ENCODE peak calls at places on chromosome 7, in eight cellular contexts. K is lower leg skin, Z is upper lobe of left lung, G is HFF-Myc, N is uterus, I is cardiac fibroblast, U is brain microvascular endothelial cell, A is Peyer's patch. H is an unnamed sample.

GRCh38 chr7:98223898-98224700 is 12.9 kb downstream of the BHLHA15 start:
- DNase-seq in I (no peak), G (no peak), Z (no peak), K (no peak), A (no peak), N (no peak), U (no peak), H (no peak)

GRCh38 chr7:66500087-66500486 is 128.6 kb upstream of the KCTD7 start:
- DNase-seq in U (no peak), I (no peak), G (no peak), N (no peak), K (no peak), A (no peak), Z (no peak), H (peak)

GRCh38 chr7:131072505-131073091 is 255.1 kb upstream of the MKLN1 start:
- DNase-seq in I (peak), G (no peak), Z (no peak), A (no peak), U (no peak), K (no peak), N (no peak), H (peak)

GRCh38 chr7:116571037-116571436 is 46.2 kb downstream of the CAV1 start:
- DNase-seq in N (no peak), U (peak), I (peak), Z (no peak), G (no peak), A (no peak), K (no peak), H (peak)

GRCh38 chr7:97305589-97305988 is 188.1 kb downstream of the SDHAF3 start:
- DNase-seq in U (no peak), N (no peak), Z (no peak), I (no peak), K (no peak), A (no peak), G (no peak), H (no peak)

GRCh38 chr7:7977774-7978173 is 9.2 kb downstream of the GLCCI1 start:
- DNase-seq in N (no peak), A (no peak), U (peak), Z (no peak), G (no peak), K (no peak), I (peak), H (no peak)

GRCh38 chr7:2476298-2476697 is at the start of gene GRIFIN:
- DNase-seq in U (no peak), G (no peak), N (no peak), Z (no peak), K (no peak), I (no peak), A (no peak), H (no peak)

GRCh38 chr7:152527610-152528032 is 91.8 kb upstream of the KMT2C start:
- DNase-seq in N (peak), U (no peak), Z (no peak), G (no peak), A (no peak), K (no peak), I (no peak), H (peak)

GRCh38 chr7:55017841-55018240 is 976 bp upstream of the EGFR start:
- DNase-seq in A (no peak), Z (no peak), I (no peak), K (no peak), G (no peak), N (no peak), U (no peak), H (no peak)

GRCh38 chr7:36264123-36264916 is 111.3 kb downstream of the EEPD1 start:
- DNase-seq in A (no peak), K (no peak), N (no peak), Z (no peak), G (no peak), U (no peak), I (no peak), H (peak)

GRCh38 chr7:150993511-150993910 is 2.7 kb downstream of the NOS3 start:
- DNase-seq in N (no peak), G (no peak), K (no peak), U (no peak), Z (no peak), I (no peak), A (no peak), H (no peak)

GRCh38 chr7:70325509-70326101 is 727.3 kb downstream of the AUTS2 start:
- DNase-seq in I (no peak), G (peak), Z (no peak), N (peak), A (no peak), U (peak), K (peak), H (peak)

GRCh38 chr7:26690135-26690534 is 174.3 kb downstream of the SKAP2 start:
- DNase-seq in G (no peak), N (no peak), K (no peak), Z (no peak), I (no peak), U (no peak), A (no peak), H (no peak)

GRCh38 chr7:19754521-19755116 is 18.8 kb downstream of the TMEM196 start:
- DNase-seq in N (no peak), K (no peak), Z (no peak), I (peak), U (peak), A (no peak), G (peak), H (peak)

GRCh38 chr7:1160665-1161010 is 642 bp upstream of the ZFAND2A start:
- DNase-seq in I (no peak), G (no peak), K (no peak), Z (no peak), U (no peak), N (no peak), A (no peak), H (peak)

GRCh38 chr7:104240400-104240799 is 32.6 kb upstream of the ORC5 start:
- DNase-seq in U (no peak), K (no peak), G (no peak), A (no peak), I (no peak), Z (no peak), N (no peak), H (no peak)

GRCh38 chr7:50560865-50561351 is 4.3 kb downstream of the DDC start:
- DNase-seq in K (no peak), A (no peak), I (no peak), G (no peak), U (no peak), N (no peak), Z (no peak), H (no peak)

GRCh38 chr7:1514993-1515392 is 10.8 kb upstream of the INTS1 start:
- DNase-seq in N (no peak), A (no peak), Z (no peak), U (no peak), I (peak), G (no peak), K (no peak), H (no peak)

GRCh38 chr7:44685723-44686122 is 62.9 kb upstream of the ZMIZ2 start:
- DNase-seq in N (no peak), U (no peak), I (no peak), A (no peak), Z (no peak), G (no peak), K (no peak), H (no peak)

GRCh38 chr7:434891-435486 is 84.7 kb downstream of the PDGFA start:
- DNase-seq in Z (peak), I (no peak), U (no peak), N (no peak), A (no peak), G (no peak), K (no peak), H (no peak)

GRCh38 chr7:137142376-137142775 is 201.2 kb downstream of the PTN start:
- DNase-seq in K (no peak), N (no peak), U (no peak), Z (no peak), G (no peak), I (peak), A (no peak), H (peak)

GRCh38 chr7:22296916-22297315 is 60.0 kb downstream of the RAPGEF5 start:
- DNase-seq in K (no peak), U (no peak), A (no peak), N (no peak), I (peak), Z (no peak), G (no peak), H (no peak)

GRCh38 chr7:128497405-128497804 is 20.9 kb downstream of the METTL2B start:
- DNase-seq in G (no peak), K (no peak), Z (no peak), N (no peak), U (no peak), A (no peak), I (no peak), H (no peak)

GRCh38 chr7:143965280-143965679 is 10.6 kb downstream of the OR2F1 start:
- DNase-seq in G (no peak), Z (no peak), I (peak), K (no peak), U (peak), N (no peak), A (no peak), H (no peak)

GRCh38 chr7:2237109-2237602 is 4.4 kb upstream of the MAD1L1 start:
- DNase-seq in G (no peak), Z (no peak), N (no peak), I (no peak), K (no peak), U (no peak), A (peak), H (no peak)

GRCh38 chr7:131664570-131664969 is 108.1 kb upstream of the PODXL start:
- DNase-seq in U (no peak), I (no peak), K (no peak), Z (no peak), N (no peak), G (no peak), A (no peak), H (no peak)

GRCh38 chr7:90579181-90579688 is 16.9 kb upstream of the CDK14 start:
- DNase-seq in G (no peak), U (peak), N (no peak), I (peak), Z (no peak), A (no peak), K (no peak), H (peak)

GRCh38 chr7:20359397-20359963 is 28.8 kb downstream of the ITGB8 start:
- DNase-seq in K (no peak), G (no peak), N (no peak), U (no peak), I (peak), A (no peak), Z (no peak), H (no peak)

GRCh38 chr7:138701312-138701923 is at the start of gene SVOPL:
- DNase-seq in A (no peak), U (no peak), Z (no peak), N (no peak), G (no peak), I (no peak), K (peak), H (no peak)

GRCh38 chr7:28144266-28144665 is 36.3 kb downstream of the JAZF1 start:
- DNase-seq in U (no peak), K (no peak), N (no peak), A (no peak), G (no peak), Z (no peak), I (no peak), H (no peak)

GRCh38 chr7:116464375-116464774 is 35.2 kb upstream of the CAV2 start:
- DNase-seq in Z (no peak), I (peak), K (no peak), U (no peak), N (no peak), G (no peak), A (no peak), H (no peak)

DNA sequence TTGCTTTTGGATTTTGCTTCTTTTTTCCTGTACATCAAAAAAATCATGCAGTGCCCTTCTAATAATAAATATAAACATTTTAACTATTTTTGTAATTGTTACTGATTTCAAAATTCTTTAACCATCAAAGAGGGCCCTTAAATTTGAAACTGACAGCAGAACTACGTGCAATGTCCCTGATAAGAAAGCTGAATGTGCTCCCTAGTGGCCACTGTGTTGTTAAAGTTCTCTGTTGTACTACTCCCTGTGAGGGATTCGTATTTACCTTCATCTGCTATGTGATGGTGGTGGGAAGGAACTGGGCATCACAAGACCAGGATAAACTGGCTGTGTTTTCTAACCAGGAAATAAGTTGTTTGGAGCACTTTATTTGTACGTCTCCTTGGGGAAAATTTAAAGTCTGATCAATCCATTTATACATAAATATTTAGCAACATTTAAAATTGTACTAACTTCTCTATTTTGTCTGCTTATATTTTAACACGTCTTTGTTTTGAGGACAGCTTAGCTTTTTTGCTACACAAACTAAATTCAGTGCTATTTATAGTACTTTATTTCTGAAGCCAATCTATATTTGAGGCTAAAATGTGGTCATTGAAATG is 322.4 kb downstream of the HGF start:
- DNase-seq in N (no peak), K (no peak), U (peak), I (peak), Z (no peak), G (peak), A (no peak), H (peak)
- TF ChIP-seq CTCF in N (peak), K (no peak), U (peak), I (peak), Z (no peak), G (peak), A (peak), H (peak)

DNA sequence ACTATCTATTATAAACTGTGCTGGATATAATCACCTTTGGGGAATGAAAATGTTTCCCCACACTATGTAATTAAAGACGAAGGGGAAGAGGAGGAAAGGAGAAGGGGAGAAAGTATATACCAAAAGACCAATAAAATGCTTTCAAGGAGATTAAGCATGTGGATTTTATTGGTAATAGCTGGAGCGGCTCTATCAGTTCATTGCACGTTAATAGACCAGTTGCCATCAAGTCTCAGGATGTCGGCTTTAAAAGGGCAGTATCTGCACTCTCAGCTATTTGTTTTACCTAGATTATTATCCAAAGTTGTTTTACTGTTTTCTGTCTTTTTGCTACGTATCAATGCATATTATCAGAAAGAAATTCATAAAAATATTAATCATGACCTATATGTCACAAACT is 9.0 kb downstream of the ETV1 start:
- DNase-seq in Z (no peak), G (no peak), N (no peak), A (no peak), I (no peak), K (no peak), U (no peak), H (no peak)
- H3K4me3 ChIP-seq in Z (no peak), G (no peak), N (no peak), A (peak), I (no peak), K (no peak), U (no peak), H (no peak)

GRCh38 chr7:37832194-37832593 is 16.2 kb upstream of the NME8 start:
- DNase-seq in K (peak), U (peak), N (peak), G (no peak), I (peak), A (peak), Z (peak), H (no peak)

GRCh38 chr7:37833107-37833817 is 15.1 kb upstream of the NME8 start:
- DNase-seq in A (no peak), Z (no peak), G (peak), K (no peak), I (peak), N (peak), U (peak), H (peak)

GRCh38 chr7:37831214-37831613 is 17.2 kb upstream of the NME8 start:
- DNase-seq in Z (peak), I (no peak), U (no peak), G (no peak), A (no peak), N (no peak), K (no peak), H (no peak)

GRCh38 chr7:37833818-37834146 is 14.6 kb upstream of the NME8 start:
- DNase-seq in N (no peak), K (no peak), I (no peak), U (no peak), Z (no peak), A (no peak), G (no peak), H (no peak)
- TF ChIP-seq CTCF in N (no peak), K (no peak), I (no peak), U (no peak), Z (no peak), A (no peak), G (no peak), H (no peak)

DNA sequence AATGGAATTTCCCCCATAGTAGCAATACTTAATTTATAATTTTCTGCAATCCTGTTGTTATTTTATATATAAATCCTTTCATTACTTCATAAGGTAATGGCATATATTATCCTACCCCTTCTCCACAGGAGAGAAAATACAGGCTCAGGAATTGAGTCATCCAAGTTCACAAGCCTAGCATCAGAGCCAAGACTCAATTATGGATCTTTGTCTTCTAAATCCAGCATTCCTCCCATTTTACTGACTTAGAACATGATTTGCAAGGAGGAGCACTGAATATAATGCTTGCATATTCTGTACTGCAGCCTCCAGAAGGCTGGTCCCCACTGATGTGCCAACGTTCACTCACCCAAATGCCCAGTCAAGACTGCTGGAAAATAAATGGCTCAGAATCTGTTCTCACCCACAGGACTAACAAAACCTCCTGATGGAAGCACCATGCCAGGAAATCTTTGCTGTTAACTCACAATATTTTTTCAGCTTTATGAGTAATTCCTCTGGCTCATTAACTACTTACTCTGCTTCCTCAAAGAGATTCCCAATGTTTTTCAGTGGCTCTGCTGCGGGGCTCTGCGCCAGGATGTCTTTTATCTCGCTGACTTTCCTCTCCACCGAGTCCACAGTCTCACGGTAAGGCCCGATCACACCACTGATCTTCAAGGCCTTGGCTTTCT is 48.6 kb downstream of the DLD start:
- DNase-seq in K (peak), N (peak), I (peak), U (peak), Z (no peak), A (no peak), G (no peak), H (peak)
- H3K4me3 ChIP-seq in K (no peak), N (no peak), I (no peak), U (no peak), Z (no peak), A (no peak), G (no peak), H (no peak)

DNA sequence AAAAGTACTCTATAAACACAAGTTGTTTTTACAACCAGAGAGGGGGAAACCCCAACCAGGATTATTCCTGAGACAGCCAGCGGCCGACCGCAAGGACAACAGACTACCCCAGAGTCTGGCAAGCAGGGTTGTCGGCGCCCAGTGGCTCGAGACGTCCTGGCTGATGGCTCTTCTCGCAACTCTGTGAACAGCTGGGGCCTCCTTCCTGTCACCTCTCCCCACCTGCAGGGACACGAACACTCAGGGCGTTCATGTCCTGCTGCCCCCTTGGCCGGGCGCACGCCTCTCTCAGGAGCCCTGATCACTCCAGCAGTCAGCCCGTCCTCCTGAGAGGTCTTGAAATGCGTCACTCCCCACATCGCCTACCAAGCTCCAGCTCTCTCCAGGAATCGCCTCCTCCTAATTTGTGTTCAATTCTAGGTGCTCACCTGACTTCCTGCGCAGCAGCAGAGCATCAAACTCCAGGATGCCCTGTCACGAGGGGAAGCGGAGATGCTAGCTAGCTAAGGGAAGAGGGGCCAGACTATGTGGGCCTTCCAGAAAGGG is 66.4 kb upstream of the TNRC18 start:
- DNase-seq in U (peak), K (no peak), I (no peak), Z (no peak), G (no peak), N (no peak), A (no peak), H (no peak)
- TF ChIP-seq CTCF in U (peak), K (no peak), I (no peak), Z (no peak), G (no peak), N (no peak), A (no peak), H (no peak)

DNA sequence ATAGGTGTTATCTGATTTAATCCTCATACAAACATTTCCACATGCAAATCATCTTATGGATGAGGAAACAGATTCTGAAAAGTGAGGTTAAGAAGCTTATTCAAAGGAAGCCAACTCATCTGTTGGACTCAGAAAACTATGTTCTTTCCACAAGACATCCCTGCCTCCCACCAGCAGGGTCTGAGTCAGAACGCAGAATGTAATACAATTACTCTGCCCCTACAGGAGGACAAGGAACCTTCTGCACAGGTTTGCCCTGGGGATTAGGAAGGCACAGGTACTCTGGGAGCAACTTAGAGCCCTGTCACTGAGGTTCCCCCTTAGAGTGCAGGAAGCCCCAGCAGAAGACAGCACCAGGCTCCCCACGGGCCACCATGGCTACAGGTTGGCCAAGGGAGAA is 255.7 kb downstream of the TNS3 start:
- DNase-seq in I (peak), N (no peak), G (no peak), A (no peak), K (no peak), Z (no peak), U (peak), H (peak)
- H3K4me3 ChIP-seq in I (peak), N (no peak), G (no peak), A (no peak), K (no peak), Z (no peak), U (peak), H (no peak)